ENCODE peak calls at places on chromosomes 3 and 15, in nine cellular contexts. Y is iPS-NIHi11; L is NCI-H2029 treated with DMSO at 0.1 percent for 48 hours; H is fibroblast of lung; N is tibial artery; X is H4; P is NB4; R is activated T-cell treated with anti-CD3 and anti-CD28 coated beads, Interleukin-2, amount 50 U/mL, for 48 hours; W is cardiac fibroblast. U is an unnamed sample.

GRCh38 chr3:125302932-125303331 is 72.2 kb downstream of the ZNF148 start:
- DNase-seq in Y (no peak), N (no peak), P (no peak), L (no peak), W (no peak), R (no peak), H (no peak), X (no peak), U (no peak)

GRCh38 chr15:45448066-45448510 is 69.7 kb upstream of the GATM start:
- DNase-seq in W (no peak), H (no peak), P (peak; percentile 58), R (no peak), N (no peak), L (no peak), X (no peak), Y (no peak), U (no peak)

GRCh38 chr3:36418296-36418695 is 38.0 kb downstream of the STAC start:
- DNase-seq in Y (no peak), W (no peak), N (no peak), R (no peak), P (no peak), L (no peak), X (no peak), H (no peak), U (no peak)

GRCh38 chr3:138227650-138228049 is 40.5 kb downstream of the ARMC8 start:
- DNase-seq in P (no peak), W (peak; percentile 67), R (no peak), X (no peak), Y (no peak), L (no peak), H (peak; percentile 21), N (no peak), U (no peak)

GRCh38 chr15:27722102-27722501 is 377.0 kb downstream of the OCA2 start:
- DNase-seq in L (no peak), N (no peak), P (no peak), Y (no peak), X (no peak), H (no peak), R (no peak), W (no peak), U (no peak)

GRCh38 chr3:194300392-194300758 is 50.8 kb downstream of the CPN2 start:
- DNase-seq in P (no peak), L (no peak), R (no peak), N (peak; percentile 81), W (peak; percentile 87), Y (peak; percentile 74), H (peak; percentile 79), X (peak; percentile 72), U (no peak)

GRCh38 chr15:34651962-34652725 is 68.7 kb upstream of the GOLGA8B start:
- DNase-seq in X (no peak), P (no peak), W (no peak), Y (no peak), L (no peak), R (no peak), N (no peak), H (no peak), U (no peak)

GRCh38 chr3:183427206-183428139 is 946 bp downstream of the MCF2L2 start:
- DNase-seq in L (no peak), N (no peak), P (no peak), Y (peak; percentile 32), R (no peak), H (no peak), W (no peak), X (no peak), U (no peak)

GRCh38 chr3:196611761-196612483 is 27.6 kb upstream of the NRROS start:
- DNase-seq in R (no peak), L (no peak), N (no peak), P (peak; percentile 86), H (no peak), X (no peak), W (peak; percentile 14), Y (no peak), U (no peak)

U was measured in SJCRH30.